ENCODE peak calls at places on chromosomes 4 and X, in four cellular contexts. One of them, this sample, is unnamed.

GRCh38 chrX:108735680-108736508 is 469 bp downstream of the IRS4 start:
- DNase-seq in astrocyte of the cerebellum: no peak
- DNase-seq in BJ: no peak
- DNase-seq in keratinocyte: no peak
- DNase-seq in this sample: no peak

GRCh38 chr4:5760246-5760645 is 49.2 kb downstream of the EVC start:
- DNase-seq in BJ: no peak
- DNase-seq in astrocyte of the cerebellum: no peak
- DNase-seq in keratinocyte: no peak
- DNase-seq in this sample: no peak

GRCh38 chrX:139112432-139112831 is 400.9 kb upstream of the FGF13 start:
- DNase-seq in BJ: no peak
- DNase-seq in keratinocyte: no peak
- DNase-seq in astrocyte of the cerebellum: peak; percentile 46
- DNase-seq in this sample: peak; percentile 44

GRCh38 chr4:121764702-121765367 is at the start of gene SMIM43:
- DNase-seq in keratinocyte: no peak
- DNase-seq in BJ: no peak
- DNase-seq in astrocyte of the cerebellum: no peak
- DNase-seq in this sample: peak; percentile 17

GRCh38 chr4:172143605-172144314 is 330.6 kb downstream of the GALNTL6 start:
- DNase-seq in keratinocyte: no peak
- DNase-seq in BJ: no peak
- DNase-seq in astrocyte of the cerebellum: no peak
- DNase-seq in this sample: no peak

GRCh38 chr4:1792832-1793495 is at the start of gene FGFR3:
- DNase-seq in astrocyte of the cerebellum: no peak
- DNase-seq in keratinocyte: no peak
- DNase-seq in BJ: no peak
- DNase-seq in this sample: no peak

GRCh38 chr4:26307027-26307426 is 13.8 kb upstream of the RBPJ start:
- DNase-seq in astrocyte of the cerebellum: no peak
- DNase-seq in keratinocyte: no peak
- DNase-seq in BJ: no peak
- DNase-seq in this sample: no peak

GRCh38 chr4:119299221-119300071 is 22.5 kb downstream of the FABP2 start:
- DNase-seq in astrocyte of the cerebellum: no peak
- DNase-seq in keratinocyte: no peak
- DNase-seq in BJ: no peak
- DNase-seq in this sample: peak; percentile 22

GRCh38 chrX:11758400-11759171 is 549 bp downstream of the MSL3 start:
- DNase-seq in BJ: no peak
- DNase-seq in keratinocyte: peak; percentile 11
- DNase-seq in astrocyte of the cerebellum: peak; percentile 31
- DNase-seq in this sample: peak; percentile 74

GRCh38 chrX:74291577-74291963 is 12.4 kb upstream of the ZCCHC13 start:
- DNase-seq in BJ: no peak
- DNase-seq in astrocyte of the cerebellum: no peak
- DNase-seq in keratinocyte: no peak
- DNase-seq in this sample: no peak

GRCh38 chr4:8725071-8725841 is 132.7 kb downstream of the CPZ start:
- DNase-seq in BJ: no peak
- DNase-seq in astrocyte of the cerebellum: no peak
- DNase-seq in keratinocyte: no peak
- DNase-seq in this sample: no peak

GRCh38 chrX:63958134-63958865 is 173.3 kb upstream of the ARHGEF9 start:
- DNase-seq in astrocyte of the cerebellum: no peak
- DNase-seq in BJ: no peak
- DNase-seq in keratinocyte: no peak
- DNase-seq in this sample: no peak

GRCh38 chr4:142705820-142706219 is 140.3 kb downstream of the INPP4B start:
- DNase-seq in keratinocyte: no peak
- DNase-seq in BJ: no peak
- DNase-seq in astrocyte of the cerebellum: no peak
- DNase-seq in this sample: no peak

GRCh38 chr4:107392951-107393350 is 327.1 kb downstream of the PAPSS1 start:
- DNase-seq in BJ: no peak
- DNase-seq in keratinocyte: no peak
- DNase-seq in astrocyte of the cerebellum: no peak
- DNase-seq in this sample: peak; percentile 83

GRCh38 chrX:155225774-155226173 is 9.5 kb downstream of the VBP1 start:
- DNase-seq in BJ: no peak
- DNase-seq in astrocyte of the cerebellum: no peak
- DNase-seq in keratinocyte: no peak
- DNase-seq in this sample: no peak

GRCh38 chrX:129721870-129722269 is 16.9 kb upstream of the XPNPEP2 start:
- DNase-seq in BJ: no peak
- DNase-seq in keratinocyte: no peak
- DNase-seq in astrocyte of the cerebellum: no peak
- DNase-seq in this sample: no peak

GRCh38 chrX:134836497-134836968 is 154.3 kb upstream of the SMIM10 start:
- DNase-seq in keratinocyte: no peak
- DNase-seq in BJ: no peak
- DNase-seq in astrocyte of the cerebellum: no peak
- DNase-seq in this sample: peak; percentile 13

GRCh38 chr4:101020956-101021355 is 326.4 kb downstream of the PPP3CA start:
- DNase-seq in BJ: no peak
- DNase-seq in astrocyte of the cerebellum: peak; percentile 12
- DNase-seq in keratinocyte: peak; percentile 11
- DNase-seq in this sample: peak; percentile 33

GRCh38 chr4:17085416-17085815 is 187.0 kb upstream of the LDB2 start:
- DNase-seq in keratinocyte: no peak
- DNase-seq in BJ: no peak
- DNase-seq in astrocyte of the cerebellum: no peak
- DNase-seq in this sample: no peak

GRCh38 chr4:9999956-10000551 is 21.2 kb downstream of the SLC2A9 start:
- DNase-seq in keratinocyte: no peak
- DNase-seq in BJ: no peak
- DNase-seq in astrocyte of the cerebellum: no peak
- DNase-seq in this sample: peak; percentile 11

GRCh38 chr4:153541426-153542096 is 75.4 kb downstream of the TMEM131L start:
- DNase-seq in keratinocyte: no peak
- DNase-seq in astrocyte of the cerebellum: peak; percentile 96
- DNase-seq in BJ: peak; percentile 52
- DNase-seq in this sample: peak; percentile 97

GRCh38 chr4:105859233-105859632 is 36.0 kb upstream of the NPNT start:
- DNase-seq in astrocyte of the cerebellum: peak; percentile 16
- DNase-seq in BJ: peak; percentile 47
- DNase-seq in keratinocyte: no peak
- DNase-seq in this sample: peak; percentile 72

GRCh38 chrX:78517124-78517523 is 142.0 kb downstream of the RTL3 start:
- DNase-seq in astrocyte of the cerebellum: no peak
- DNase-seq in BJ: no peak
- DNase-seq in keratinocyte: peak; percentile 41
- DNase-seq in this sample: no peak

GRCh38 chr4:76706581-76706980 is 191.4 kb downstream of the SOWAHB start:
- DNase-seq in BJ: no peak
- DNase-seq in keratinocyte: no peak
- DNase-seq in astrocyte of the cerebellum: no peak
- DNase-seq in this sample: no peak

GRCh38 chr4:11297201-11297600 is 131.5 kb downstream of the HS3ST1 start:
- DNase-seq in BJ: no peak
- DNase-seq in keratinocyte: peak; percentile 41
- DNase-seq in astrocyte of the cerebellum: no peak
- DNase-seq in this sample: no peak

GRCh38 chr4:68368566-68369473 is 18.9 kb upstream of the YTHDC1 start:
- DNase-seq in BJ: peak; percentile 90
- DNase-seq in astrocyte of the cerebellum: no peak
- DNase-seq in keratinocyte: peak; percentile 83
- DNase-seq in this sample: peak; percentile 98

GRCh38 chr4:158122501-158122900 is 50.3 kb downstream of the GASK1B start:
- DNase-seq in BJ: no peak
- DNase-seq in keratinocyte: no peak
- DNase-seq in astrocyte of the cerebellum: no peak
- DNase-seq in this sample: peak; percentile 29

GRCh38 chrX:153969904-153970397 is 1.7 kb downstream of the HCFC1 start:
- DNase-seq in astrocyte of the cerebellum: no peak
- DNase-seq in BJ: no peak
- DNase-seq in keratinocyte: no peak
- DNase-seq in this sample: peak; percentile 23

GRCh38 chr4:188986271-188986689 is 847.0 kb downstream of the TRIML1 start:
- DNase-seq in BJ: peak; percentile 41
- DNase-seq in astrocyte of the cerebellum: peak; percentile 19
- DNase-seq in keratinocyte: no peak
- DNase-seq in this sample: peak; percentile 23

GRCh38 chr4:89254847-89255246 is 52.8 kb downstream of the GPRIN3 start:
- DNase-seq in astrocyte of the cerebellum: no peak
- DNase-seq in BJ: no peak
- DNase-seq in keratinocyte: no peak
- DNase-seq in this sample: peak; percentile 15

GRCh38 chr4:183471960-183472708 is 27.7 kb downstream of the CDKN2AIP start:
- DNase-seq in keratinocyte: no peak
- DNase-seq in astrocyte of the cerebellum: peak; percentile 51
- DNase-seq in BJ: no peak
- DNase-seq in this sample: peak; percentile 60

GRCh38 chr4:187069398-187069797 is 345.7 kb upstream of the FAT1 start:
- DNase-seq in keratinocyte: no peak
- DNase-seq in astrocyte of the cerebellum: no peak
- DNase-seq in BJ: no peak
- DNase-seq in this sample: no peak

GRCh38 chrX:131821945-131822622 is 201.0 kb upstream of the STK26 start:
- DNase-seq in BJ: no peak
- DNase-seq in keratinocyte: no peak
- DNase-seq in astrocyte of the cerebellum: peak; percentile 74
- DNase-seq in this sample: no peak

GRCh38 chrX:39199429-39199828 is 398.2 kb downstream of the MID1IP1 start:
- DNase-seq in BJ: no peak
- DNase-seq in astrocyte of the cerebellum: no peak
- DNase-seq in keratinocyte: no peak
- DNase-seq in this sample: no peak

GRCh38 chr4:184648220-184649025 is 824 bp downstream of the CASP3 start:
- DNase-seq in keratinocyte: no peak
- DNase-seq in BJ: no peak
- DNase-seq in astrocyte of the cerebellum: no peak
- DNase-seq in this sample: peak; percentile 51

GRCh38 chr4:17013382-17014006 is 115.0 kb upstream of the LDB2 start:
- DNase-seq in BJ: peak; percentile 30
- DNase-seq in astrocyte of the cerebellum: peak; percentile 48
- DNase-seq in keratinocyte: no peak
- DNase-seq in this sample: peak; percentile 72

GRCh38 chr4:185712350-185713024 is 99.5 kb downstream of the SORBS2 start:
- DNase-seq in BJ: no peak
- DNase-seq in astrocyte of the cerebellum: no peak
- DNase-seq in keratinocyte: no peak
- DNase-seq in this sample: no peak
- H3K4me3 ChIP-seq in BJ: no peak overlapping the region
- H3K4me3 ChIP-seq in astrocyte of the cerebellum: no peak overlapping the region
- H3K4me3 ChIP-seq in keratinocyte: no peak overlapping the region
- H3K4me3 ChIP-seq in this sample: no peak overlapping the region

GRCh38 chr4:54066718-54067129 is 2.3 kb upstream of the CHIC2 start:
- DNase-seq in keratinocyte: no peak
- DNase-seq in BJ: no peak
- DNase-seq in astrocyte of the cerebellum: no peak
- DNase-seq in this sample: no peak

GRCh38 chr4:54066088-54066415 is 1.6 kb upstream of the CHIC2 start:
- DNase-seq in keratinocyte: no peak
- DNase-seq in BJ: no peak
- DNase-seq in astrocyte of the cerebellum: no peak
- DNase-seq in this sample: no peak

GRCh38 chr4:54064317-54065275 is at the start of gene CHIC2:
- DNase-seq in keratinocyte: no peak
- DNase-seq in astrocyte of the cerebellum: peak; percentile 79
- DNase-seq in BJ: no peak
- DNase-seq in this sample: peak; percentile 96

GRCh38 chr4:54063737-54064316 is 578 bp downstream of the CHIC2 start:
- DNase-seq in keratinocyte: no peak
- DNase-seq in astrocyte of the cerebellum: no peak
- DNase-seq in BJ: no peak
- DNase-seq in this sample: peak; percentile 29

DNA sequence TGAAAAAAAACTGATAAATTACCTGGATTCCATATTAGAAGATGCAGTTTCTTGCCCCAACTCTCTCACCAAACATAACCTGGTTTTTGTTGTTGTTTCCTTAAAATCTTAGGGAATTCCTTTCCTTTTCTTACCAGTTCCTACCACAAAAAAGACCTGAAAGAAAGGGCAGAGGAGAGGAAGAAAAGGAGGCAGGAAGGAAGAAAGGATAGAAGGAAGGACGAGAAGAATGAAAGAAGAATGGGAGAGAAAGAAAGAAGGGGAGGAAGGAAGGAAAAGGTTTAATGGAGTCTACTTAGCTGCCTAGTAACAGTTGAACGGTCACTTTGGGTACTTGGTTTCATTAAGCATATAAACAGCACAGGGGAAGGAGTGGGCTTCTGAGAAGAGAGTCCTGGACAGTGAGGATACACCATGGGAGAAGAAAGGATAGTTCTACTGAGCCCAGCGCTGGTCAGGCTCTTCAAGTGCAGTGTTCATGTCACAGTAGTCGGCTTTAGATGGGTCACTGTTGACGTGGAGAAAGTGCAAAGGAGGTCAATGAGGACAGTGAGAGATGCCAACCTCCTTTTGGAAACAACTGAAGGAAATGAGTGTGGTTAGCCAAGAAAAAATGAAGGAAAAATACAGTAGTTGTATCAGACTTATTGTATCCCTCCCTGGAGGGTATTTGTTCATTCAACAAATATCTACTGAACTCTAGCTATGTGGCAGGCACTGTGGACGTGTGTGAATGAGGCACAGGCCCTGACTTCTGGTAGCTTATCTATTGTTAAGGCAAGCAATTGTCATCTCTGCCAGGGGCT is 1.1 kb upstream of the CHIC2 start:
- DNase-seq in keratinocyte: no peak
- DNase-seq in BJ: no peak
- DNase-seq in astrocyte of the cerebellum: no peak
- DNase-seq in this sample: peak; percentile 63
- H3K4me3 ChIP-seq in keratinocyte: no peak overlapping the region
- H3K4me3 ChIP-seq in BJ: no peak overlapping the region
- H3K4me3 ChIP-seq in astrocyte of the cerebellum: no peak overlapping the region
- H3K4me3 ChIP-seq in this sample: no peak overlapping the region

GRCh38 chrX:12792711-12793110 is 1.5 kb downstream of the PRPS2 start:
- DNase-seq in BJ: no peak
- DNase-seq in astrocyte of the cerebellum: no peak
- DNase-seq in keratinocyte: no peak
- DNase-seq in this sample: no peak
- H3K4me3 ChIP-seq in BJ: no peak overlapping the region
- H3K4me3 ChIP-seq in astrocyte of the cerebellum: no peak overlapping the region
- H3K4me3 ChIP-seq in keratinocyte: peak overlapping the region; percentile 59
- H3K4me3 ChIP-seq in this sample: no peak overlapping the region

GRCh38 chr4:168562021-168562691 is 65.3 kb downstream of the PALLD start:
- DNase-seq in astrocyte of the cerebellum: no peak
- DNase-seq in BJ: no peak
- DNase-seq in keratinocyte: no peak
- DNase-seq in this sample: peak; percentile 17
- H3K4me3 ChIP-seq in astrocyte of the cerebellum: no peak overlapping the region
- H3K4me3 ChIP-seq in BJ: no peak overlapping the region
- H3K4me3 ChIP-seq in keratinocyte: no peak overlapping the region
- H3K4me3 ChIP-seq in this sample: no peak overlapping the region

DNA sequence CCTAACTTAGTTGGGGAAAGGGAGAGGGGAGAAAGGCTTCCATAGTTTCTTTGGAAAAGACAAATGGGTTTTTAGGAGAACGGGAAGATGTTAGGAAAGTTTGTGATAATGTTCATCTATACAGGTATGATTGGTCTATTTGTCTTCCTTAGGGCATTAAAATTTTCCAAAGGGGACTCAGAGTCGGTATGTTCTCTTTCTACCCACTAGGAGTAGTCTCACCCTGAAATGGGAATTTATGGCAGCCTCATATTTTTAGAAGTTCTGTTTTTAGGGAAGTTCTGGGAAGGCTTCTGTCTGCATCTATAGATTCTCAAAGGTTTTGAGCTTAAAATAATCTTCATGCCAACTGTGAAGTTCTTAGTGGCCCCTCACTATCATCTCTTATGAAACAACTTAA is 637.3 kb downstream of the ADGRL3 start:
- DNase-seq in BJ: no peak
- DNase-seq in astrocyte of the cerebellum: no peak
- DNase-seq in keratinocyte: no peak
- DNase-seq in this sample: no peak
- H3K4me3 ChIP-seq in BJ: no peak overlapping the region
- H3K4me3 ChIP-seq in astrocyte of the cerebellum: no peak overlapping the region
- H3K4me3 ChIP-seq in keratinocyte: no peak overlapping the region
- H3K4me3 ChIP-seq in this sample: no peak overlapping the region

This sample was measured in AG10803.